ENCODE peak calls at places on chromosomes 11 and 22, in five cellular contexts. P, I, X, J and Z are unnamed samples.

GRCh38 chr11:119236490-119236889 is 30.4 kb downstream of the CBL start:
- DNase-seq in I (no peak), X (peak; percentile 51), P (no peak), J (no peak), Z (no peak)

GRCh38 chr11:79503028-79503427 is 62.2 kb upstream of the TENM4 start:
- DNase-seq in J (no peak), P (no peak), I (no peak), X (no peak), Z (no peak)

GRCh38 chr11:63845305-63845704 is 6.4 kb downstream of the MARK2 start:
- DNase-seq in J (no peak), P (no peak), X (peak; percentile 77), I (no peak), Z (no peak)

GRCh38 chr11:58625826-58626460 is 3.5 kb downstream of the CNTF start:
- DNase-seq in X (peak; percentile 31), P (no peak), I (no peak), J (no peak), Z (no peak)

GRCh38 chr11:79375818-79376550 is 64.8 kb downstream of the TENM4 start:
- DNase-seq in X (no peak), J (no peak), I (no peak), P (no peak), Z (no peak)

GRCh38 chr11:118628031-118628430 is 20.6 kb downstream of the PHLDB1 start:
- DNase-seq in J (no peak), P (no peak), I (no peak), X (no peak), Z (no peak)

GRCh38 chr11:34050967-34051348 is 573 bp upstream of the CAPRIN1 start:
- DNase-seq in X (no peak), P (no peak), J (no peak), I (no peak), Z (no peak)

GRCh38 chr22:36191106-36191836 is 10.3 kb downstream of the APOL4 start:
- DNase-seq in J (peak; percentile 75), I (no peak), P (peak; percentile 43), X (no peak), Z (peak; percentile 89)

GRCh38 chr22:49462291-49462690 is 365.4 kb downstream of the BRD1 start:
- DNase-seq in X (no peak), J (no peak), I (no peak), P (no peak), Z (no peak)

GRCh38 chr11:113477321-113477720 is 2.1 kb upstream of the DRD2 start:
- DNase-seq in P (no peak), I (no peak), J (no peak), X (no peak), Z (no peak)

GRCh38 chr22:35581023-35581413 is 36.1 kb downstream of the MB start:
- DNase-seq in I (no peak), X (no peak), P (no peak), J (no peak), Z (no peak)

GRCh38 chr11:62560566-62561103 is 13.1 kb downstream of the EEF1G start:
- DNase-seq in I (peak; percentile 90), P (peak; percentile 80), J (peak; percentile 90), X (peak; percentile 99), Z (peak; percentile 95)

GRCh38 chr11:119376197-119376847 is 5.2 kb downstream of the USP2 start:
- DNase-seq in X (no peak), I (no peak), J (peak; percentile 61), P (peak; percentile 85), Z (peak; percentile 34)

GRCh38 chr11:100735949-100736675 is 49.0 kb downstream of the ARHGAP42 start:
- DNase-seq in I (peak; percentile 43), P (no peak), J (no peak), X (no peak), Z (no peak)

GRCh38 chr11:58060939-58061672 is 30.4 kb downstream of the OR6Q1 start:
- DNase-seq in J (no peak), P (no peak), X (peak; percentile 18), I (no peak), Z (no peak)

GRCh38 chr11:112656772-112657428 is 304.3 kb upstream of the NCAM1 start:
- DNase-seq in X (peak; percentile 12), J (peak; percentile 31), P (no peak), I (no peak), Z (no peak)

GRCh38 chr22:46072981-46073682 is 77.2 kb upstream of the PPARA start:
- DNase-seq in P (peak; percentile 9), J (no peak), I (no peak), X (no peak), Z (peak; percentile 30)

GRCh38 chr11:128586689-128587088 is 669 bp downstream of the ETS1 start:
- DNase-seq in X (no peak), P (no peak), I (no peak), J (no peak), Z (no peak)

GRCh38 chr22:20569059-20570058 is 61.9 kb downstream of the MED15 start:
- DNase-seq in I (peak; percentile 87), P (peak; percentile 55), J (peak; percentile 82), X (peak; percentile 90), Z (peak; percentile 91)

GRCh38 chr11:77868744-77869143 is 47.8 kb downstream of the AAMDC start:
- DNase-seq in P (no peak), I (no peak), J (no peak), X (no peak), Z (no peak)

GRCh38 chr22:29625090-29625825 is 21.8 kb downstream of the NF2 start:
- DNase-seq in J (peak; percentile 30), X (peak; percentile 83), I (peak; percentile 38), P (peak; percentile 77), Z (peak; percentile 74)

DNA sequence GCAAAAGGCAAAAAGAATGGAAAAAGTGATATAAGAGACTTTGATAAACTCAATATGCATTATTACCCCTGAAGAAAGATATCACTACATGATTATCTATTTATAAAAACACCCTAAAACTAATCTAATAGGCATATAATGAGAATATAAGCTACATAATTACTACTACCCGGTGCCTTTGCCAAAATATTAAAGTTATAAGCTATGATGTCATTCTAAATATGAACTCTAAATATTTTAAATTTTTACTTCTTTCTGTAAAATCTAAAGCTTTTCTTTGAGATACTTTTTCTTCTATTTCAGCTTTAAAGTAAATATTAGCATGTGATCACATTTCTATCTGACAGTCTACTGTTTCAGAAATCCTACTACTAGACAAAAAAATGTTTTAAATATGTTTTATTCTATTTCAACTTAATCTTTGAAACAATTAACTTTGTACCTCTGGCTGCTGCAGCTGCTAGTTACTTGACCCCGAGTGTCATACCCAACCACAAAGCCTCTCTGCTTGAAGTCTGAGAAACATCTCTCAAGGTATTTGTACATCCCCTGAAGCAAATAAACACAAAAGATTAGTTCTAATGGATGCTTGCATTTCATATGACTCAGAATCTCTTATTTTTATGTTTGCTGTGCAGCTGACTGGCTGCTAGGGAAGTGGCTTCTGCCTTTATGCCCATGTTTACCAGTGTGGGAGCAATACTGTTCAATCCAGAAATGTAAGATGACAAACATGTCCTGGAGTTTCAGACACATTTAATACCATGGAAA is 26.8 kb downstream of the PGM2L1 start:
- DNase-seq in P (no peak), J (no peak), I (peak; percentile 20), X (peak; percentile 94), Z (no peak)
- H3K27ac ChIP-seq in P (no peak overlapping the region), J (no peak overlapping the region), I (peak overlapping the region; percentile 35), X (peak overlapping the region; percentile 78), Z (no peak overlapping the region)

GRCh38 chr11:46293616-46294015 is 16.2 kb downstream of the CREB3L1 start:
- DNase-seq in X (peak; percentile 47), I (no peak), P (no peak), J (no peak), Z (no peak)
- TF ChIP-seq CTCF in X (no peak), I (no peak), P (no peak), J (no peak), Z (no peak)

DNA sequence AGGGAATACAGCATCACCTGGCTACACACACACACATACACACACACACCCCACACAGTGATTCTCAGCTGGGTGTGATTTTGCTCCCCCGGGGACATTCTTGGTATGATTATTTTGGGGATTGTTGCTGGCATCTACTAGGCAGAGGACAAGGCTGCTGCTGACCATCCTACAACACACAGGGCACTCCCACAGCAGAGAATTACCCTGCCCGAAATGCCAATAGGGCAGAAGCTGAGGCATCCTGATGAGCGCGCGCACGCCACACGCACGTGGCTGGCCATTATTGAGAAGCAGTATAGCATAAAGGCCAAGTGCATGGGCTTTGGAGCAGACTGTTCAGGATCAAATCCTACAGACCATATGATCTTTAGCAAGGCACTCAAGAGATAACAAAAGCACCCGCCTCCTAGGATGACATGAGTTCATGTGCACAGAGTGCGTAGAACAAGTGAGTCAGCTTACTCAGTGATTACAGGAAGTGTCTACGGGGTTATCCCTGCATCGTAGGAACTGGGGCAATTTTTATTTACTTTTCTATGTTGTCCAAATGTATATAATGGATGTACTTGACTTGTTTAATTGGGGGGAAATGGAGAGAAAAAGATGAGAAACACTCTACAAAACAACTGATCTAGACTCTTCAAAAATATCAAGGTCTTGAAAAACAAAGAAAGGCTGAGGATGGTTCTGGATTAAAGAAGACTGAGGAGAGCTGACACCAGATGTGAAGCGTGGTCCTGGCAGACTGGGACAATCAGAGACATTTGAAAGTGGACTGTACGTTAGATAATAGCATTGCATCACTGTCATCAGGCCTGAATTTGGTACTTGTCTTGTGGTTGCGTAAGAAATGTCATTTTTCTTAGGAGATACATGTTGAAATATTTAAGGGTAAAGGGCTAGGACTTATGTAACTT is 7.2 kb upstream of the EHD1 start:
- DNase-seq in X (peak; percentile 67), P (no peak), J (no peak), I (no peak), Z (no peak)
- H3K4me1 ChIP-seq in X (peaks cover 24% of the 10 kb centered on the region), P (peaks cover 31% of the 10 kb centered on the region), J (peaks cover 6% of the 10 kb centered on the region), I (peaks cover 52% of the 10 kb centered on the region), Z (peaks cover 11% of the 10 kb centered on the region)

DNA sequence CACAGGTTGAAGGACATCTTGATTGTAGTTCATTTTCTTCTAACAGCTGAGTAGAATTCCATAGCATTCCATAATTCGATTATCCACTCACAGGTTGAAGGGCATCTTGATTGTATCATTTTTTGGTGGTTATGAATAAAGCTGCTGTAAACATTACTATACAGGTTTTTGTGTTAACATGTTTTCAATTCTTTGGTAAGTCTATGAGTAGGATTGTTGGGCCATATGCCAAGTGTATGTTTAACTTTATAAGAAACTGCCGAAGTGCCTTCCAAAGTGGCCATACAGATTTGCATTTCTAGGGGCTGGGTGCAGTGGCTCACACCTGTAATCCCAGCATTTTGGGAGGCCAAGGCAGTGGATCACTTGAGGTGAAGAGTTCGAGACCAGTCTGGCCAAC is 44.6 kb downstream of the ANKRD42 start:
- DNase-seq in I (no peak), X (peak; percentile 25), J (no peak), P (no peak), Z (no peak)
- H3K27ac ChIP-seq in I (no peak overlapping the region), X (no peak overlapping the region), J (no peak overlapping the region), P (no peak overlapping the region), Z (no peak overlapping the region)

DNA sequence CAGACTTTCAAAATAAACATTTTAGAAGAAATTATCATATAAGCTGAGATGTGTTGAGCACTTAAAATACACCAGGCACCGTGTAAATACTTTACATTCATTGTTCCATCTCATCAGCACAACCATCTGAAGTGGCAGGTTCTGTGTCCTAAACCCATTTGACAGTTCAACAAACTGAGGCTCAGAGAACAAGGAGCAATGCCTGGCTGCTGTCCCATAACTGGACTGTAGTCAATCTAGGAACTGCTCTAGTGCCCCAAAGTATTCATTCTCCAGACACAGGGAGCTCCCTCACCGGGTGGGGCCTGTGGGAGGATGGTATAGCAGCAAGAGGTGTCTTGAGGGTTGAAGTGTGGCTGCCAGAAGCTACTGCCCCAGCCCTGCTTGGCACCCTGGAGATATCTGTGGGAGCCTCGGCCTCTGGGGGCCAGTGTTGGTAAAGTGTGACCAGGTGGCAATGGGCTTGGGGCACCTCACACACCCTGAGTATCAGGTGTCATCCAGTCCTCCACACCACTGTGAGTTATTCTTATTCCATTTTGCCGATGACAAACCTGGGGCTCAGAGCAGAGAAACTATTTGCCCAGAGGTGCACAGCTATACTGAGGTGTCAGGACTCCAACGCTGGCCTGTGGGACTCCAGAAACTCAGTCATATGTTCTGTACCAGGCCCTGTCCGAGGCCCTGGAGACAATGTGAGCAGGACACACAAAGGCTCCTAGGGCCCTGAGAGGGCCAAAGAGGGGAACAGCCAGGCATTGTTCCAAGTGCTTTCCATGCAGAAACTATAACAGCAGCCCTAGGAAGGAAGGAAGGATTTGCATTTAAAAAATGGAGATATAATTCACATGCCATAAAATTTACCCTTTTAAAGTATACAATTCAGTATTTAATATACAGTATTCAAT is 45.9 kb upstream of the KLHL35 start:
- DNase-seq in P (no peak), I (no peak), X (no peak), J (no peak), Z (no peak)
- TF ChIP-seq CTCF in P (no peak), I (no peak), X (no peak), J (no peak), Z (no peak)